ENCODE peak calls at places on chromosomes 3 and 15, in five cellular contexts. O, K, Q, Y and Z are unnamed samples.

GRCh38 chr3:25289663-25290062 is 138.4 kb upstream of the RARB start:
- DNase-seq in O (no peak), Y (no peak), K (no peak), Q (no peak), Z (no peak)

GRCh38 chr3:50226888-50227389 is 9.1 kb upstream of the GNAI2 start:
- DNase-seq in Y (no peak), O (no peak), K (no peak), Q (no peak), Z (peak; percentile 92)

GRCh38 chr15:63070681-63071129 is 28.2 kb downstream of the TPM1 start:
- DNase-seq in Y (no peak), Q (no peak), K (no peak), O (no peak), Z (no peak)

GRCh38 chr3:178618197-178618596 is 82.0 kb downstream of the KCNMB2 start:
- DNase-seq in O (no peak), Y (no peak), K (no peak), Q (no peak), Z (peak; percentile 52)

GRCh38 chr3:59367150-59367549 is 317.3 kb upstream of the CFAP20DC start:
- DNase-seq in K (no peak), O (no peak), Q (no peak), Y (no peak), Z (no peak)

GRCh38 chr3:41118461-41119385 is 80.6 kb upstream of the CTNNB1 start:
- DNase-seq in O (no peak), Y (no peak), Q (no peak), K (no peak), Z (no peak)

GRCh38 chr3:129446926-129447325 is 6.9 kb downstream of the IFT122 start:
- DNase-seq in Y (no peak), K (no peak), Q (no peak), O (no peak), Z (no peak)

GRCh38 chr15:75238150-75238549 is 20.0 kb upstream of the GOLGA6C start:
- DNase-seq in K (no peak), O (no peak), Y (no peak), Q (peak; percentile 22), Z (peak; percentile 66)

GRCh38 chr3:114112696-114113095 is 56.2 kb downstream of the QTRT2 start:
- DNase-seq in K (peak; percentile 22), Y (no peak), Q (no peak), O (no peak), Z (no peak)

GRCh38 chr15:45179221-45179985 is 8.4 kb downstream of the SHF start:
- DNase-seq in O (no peak), Y (no peak), Q (no peak), K (no peak), Z (peak; percentile 74)
- H3K4me1 ChIP-seq in O (no peaks in the 10 kb centered on the region), Y (no peaks in the 10 kb centered on the region), Q (no peaks in the 10 kb centered on the region), K (no peaks in the 10 kb centered on the region), Z (no peaks in the 10 kb centered on the region)

DNA sequence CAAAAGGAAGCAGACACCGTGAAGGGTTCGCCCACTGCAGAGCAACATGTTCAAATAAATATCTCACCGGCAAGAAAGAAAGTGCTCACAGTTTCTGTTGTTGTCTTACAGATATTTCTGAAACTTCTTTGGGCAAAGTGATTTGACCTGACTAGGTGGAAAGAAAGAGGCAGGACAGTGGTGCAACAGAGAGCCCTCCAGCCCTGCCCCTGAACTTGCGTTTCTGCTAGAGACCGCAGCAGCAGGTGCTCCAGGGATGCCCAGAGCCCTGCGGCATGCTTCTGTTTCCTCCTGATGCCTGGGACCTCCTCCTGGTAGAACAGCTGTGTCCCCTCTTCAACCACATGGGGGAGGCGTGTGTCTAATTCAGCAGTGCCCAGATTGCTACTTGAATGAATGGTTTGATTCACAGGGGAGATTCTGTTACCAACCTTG is 123.4 kb downstream of the ATP10A start:
- DNase-seq in Q (no peak), O (no peak), K (no peak), Y (no peak), Z (peak; percentile 83)
- TF ChIP-seq CTCF in Q (no peak), O (no peak), K (no peak), Y (peak; percentile 40), Z (peak; percentile 53)

DNA sequence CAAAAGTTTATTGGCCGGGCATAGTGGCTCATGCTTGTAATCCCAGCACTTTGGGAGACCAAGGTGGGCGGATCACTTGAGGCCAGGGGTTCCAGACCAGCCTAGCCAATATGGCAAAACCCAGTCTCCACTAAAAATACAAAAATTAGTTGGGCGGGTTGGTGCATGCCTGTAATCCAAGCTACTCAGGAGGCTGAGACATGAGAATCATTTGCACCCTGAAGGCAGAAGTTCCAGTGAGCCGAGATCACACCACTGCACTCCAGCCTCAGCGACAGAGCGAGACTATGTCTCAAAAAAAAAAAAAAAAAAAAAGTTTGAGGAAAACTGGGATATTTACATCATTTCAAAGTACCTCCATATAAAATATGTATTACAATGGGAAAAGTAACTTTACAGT is 40.4 kb downstream of the ETFA start:
- DNase-seq in Y (no peak), K (no peak), Q (no peak), O (no peak), Z (no peak)
- H3K9me3 ChIP-seq in Y (no peaks in the 10 kb centered on the region), K (no peaks in the 10 kb centered on the region), Q (no peaks in the 10 kb centered on the region), O (peaks cover 7% of the 10 kb centered on the region), Z (no peaks in the 10 kb centered on the region)

GRCh38 chr3:185930393-185931107 is 7.3 kb downstream of the TRA2B start:
- DNase-seq in Y (no peak), O (no peak), Q (no peak), K (peak; percentile 27), Z (no peak)

GRCh38 chr3:185934726-185935464 is 2.9 kb downstream of the TRA2B start:
- DNase-seq in Q (no peak), Y (no peak), O (no peak), K (peak; percentile 31), Z (no peak)

GRCh38 chr3:185933374-185933950 is 4.4 kb downstream of the TRA2B start:
- DNase-seq in O (no peak), Y (no peak), K (no peak), Q (no peak), Z (no peak)

GRCh38 chr3:185931777-185932176 is 6.0 kb downstream of the TRA2B start:
- DNase-seq in O (no peak), Y (no peak), K (peak; percentile 15), Q (no peak), Z (no peak)

GRCh38 chr3:185932213-185932612 is 5.6 kb downstream of the TRA2B start:
- DNase-seq in K (peak; percentile 39), O (no peak), Q (no peak), Y (no peak), Z (no peak)
- H3K4me1 ChIP-seq in K (peaks cover 82% of the 10 kb centered on the region), O (peaks cover 16% of the 10 kb centered on the region), Q (peaks cover 42% of the 10 kb centered on the region), Y (peaks cover 83% of the 10 kb centered on the region), Z (peaks cover 82% of the 10 kb centered on the region)